ENCODE peak calls at places on chromosomes 2 and 18, in six cellular contexts. G is NCI-H748 treated with DMSO at 0.1 percent for 48 hours, X is left lobe of liver, V is GM12865, B is amniotic stem cell, R is NCI-H1092. J is an unnamed sample.

GRCh38 chr2:42813773-42814172 is 21.4 kb upstream of the HAAO start:
- DNase-seq in G (no peak), X (no peak), V (no peak), B (no peak), R (no peak), J (no peak)

GRCh38 chr2:212892193-212892592 is 259.2 kb downstream of the IKZF2 start:
- DNase-seq in G (peak), X (no peak), V (peak), B (peak), R (no peak), J (peak)

GRCh38 chr2:44560352-44560751 is 198.6 kb downstream of the CAMKMT start:
- DNase-seq in G (no peak), X (no peak), V (peak), B (no peak), R (no peak), J (peak)

GRCh38 chr2:150806336-150806735 is 318.9 kb upstream of the RND3 start:
- DNase-seq in G (no peak), X (no peak), V (no peak), B (no peak), R (no peak), J (no peak)

GRCh38 chr2:197803033-197803444 is 1.4 kb upstream of the PLCL1 start:
- DNase-seq in G (peak), X (no peak), V (peak), B (peak), R (peak), J (peak)

GRCh38 chr2:119486886-119487285 is 37.4 kb downstream of the SCTR start:
- DNase-seq in G (no peak), X (no peak), V (no peak), B (no peak), R (no peak), J (no peak)

GRCh38 chr18:43420091-43420490 is 142.8 kb upstream of the SYT4 start:
- DNase-seq in G (no peak), X (no peak), V (no peak), B (no peak), R (no peak), J (no peak)

GRCh38 chr2:195428673-195429072 is 228.4 kb upstream of the SLC39A10 start:
- DNase-seq in G (no peak), X (no peak), V (no peak), B (no peak), R (no peak), J (no peak)

GRCh38 chr18:76620326-76620813 is 125.3 kb upstream of the ZNF516 start:
- DNase-seq in G (no peak), X (no peak), V (peak), B (peak), R (peak), J (no peak)